ENCODE peak calls at places on chromosomes 7 and 10, in five cellular contexts. One of them, this sample, is unnamed.

GRCh38 chr10:106705576-106706526 is 458.7 kb downstream of the SORCS1 start:
- DNase-seq in fibroblast of lung: peak; percentile 19
- DNase-seq in fibroblast of mammary gland: peak; percentile 63
- DNase-seq in GM12864: peak; percentile 27
- DNase-seq in lung: peak; percentile 53
- DNase-seq in this sample: peak; percentile 68

GRCh38 chr7:38554586-38554985 is 76.6 kb downstream of the AMPH start:
- DNase-seq in lung: no peak
- DNase-seq in fibroblast of mammary gland: no peak
- DNase-seq in fibroblast of lung: no peak
- DNase-seq in GM12864: no peak
- DNase-seq in this sample: no peak

GRCh38 chr10:70560511-70560931 is 42.0 kb downstream of the PRF1 start:
- DNase-seq in fibroblast of lung: no peak
- DNase-seq in lung: no peak
- DNase-seq in fibroblast of mammary gland: no peak
- DNase-seq in GM12864: no peak
- DNase-seq in this sample: no peak

GRCh38 chr10:8075282-8076260 is 21.1 kb downstream of the GATA3 start:
- DNase-seq in fibroblast of lung: no peak
- DNase-seq in fibroblast of mammary gland: no peak
- DNase-seq in lung: no peak
- DNase-seq in GM12864: no peak
- DNase-seq in this sample: no peak

GRCh38 chr10:130621231-130621775 is 485.1 kb downstream of the GLRX3 start:
- DNase-seq in fibroblast of mammary gland: no peak
- DNase-seq in lung: no peak
- DNase-seq in fibroblast of lung: no peak
- DNase-seq in GM12864: no peak
- DNase-seq in this sample: no peak

GRCh38 chr7:101386558-101387199 is 24.0 kb downstream of the COL26A1 start:
- DNase-seq in GM12864: no peak
- DNase-seq in lung: no peak
- DNase-seq in fibroblast of mammary gland: peak; percentile 57
- DNase-seq in fibroblast of lung: peak; percentile 21
- DNase-seq in this sample: no peak

GRCh38 chr7:1817061-1817712 is 147.1 kb downstream of the ELFN1 start:
- DNase-seq in fibroblast of lung: no peak
- DNase-seq in lung: no peak
- DNase-seq in GM12864: no peak
- DNase-seq in fibroblast of mammary gland: no peak
- DNase-seq in this sample: no peak

GRCh38 chr10:58436071-58436470 is 50.9 kb downstream of the TFAM start:
- DNase-seq in lung: no peak
- DNase-seq in GM12864: no peak
- DNase-seq in fibroblast of mammary gland: peak; percentile 24
- DNase-seq in fibroblast of lung: peak; percentile 55
- DNase-seq in this sample: no peak

GRCh38 chr10:60353519-60354258 is 36.0 kb downstream of the ANK3 start:
- DNase-seq in fibroblast of lung: peak; percentile 4
- DNase-seq in lung: no peak
- DNase-seq in GM12864: no peak
- DNase-seq in fibroblast of mammary gland: peak; percentile 91
- DNase-seq in this sample: no peak

GRCh38 chr7:105849122-105849855 is 27.1 kb downstream of the ATXN7L1 start:
- DNase-seq in lung: no peak
- DNase-seq in GM12864: no peak
- DNase-seq in fibroblast of lung: no peak
- DNase-seq in fibroblast of mammary gland: peak; percentile 15
- DNase-seq in this sample: peak; percentile 93

GRCh38 chr10:31299119-31299518 is 19.9 kb upstream of the ZEB1 start:
- DNase-seq in fibroblast of lung: peak; percentile 15
- DNase-seq in GM12864: no peak
- DNase-seq in fibroblast of mammary gland: peak; percentile 11
- DNase-seq in lung: no peak
- DNase-seq in this sample: no peak

GRCh38 chr10:3619276-3619675 is 165.7 kb downstream of the KLF6 start:
- DNase-seq in fibroblast of mammary gland: no peak
- DNase-seq in GM12864: no peak
- DNase-seq in lung: no peak
- DNase-seq in fibroblast of lung: no peak
- DNase-seq in this sample: no peak

GRCh38 chr7:27933691-27934565 is 194.0 kb downstream of the TAX1BP1 start:
- DNase-seq in fibroblast of mammary gland: peak; percentile 82
- DNase-seq in GM12864: no peak
- DNase-seq in lung: no peak
- DNase-seq in fibroblast of lung: peak; percentile 54
- DNase-seq in this sample: no peak

GRCh38 chr7:116524609-116525297 is at the start of gene CAV1:
- DNase-seq in lung: peak; percentile 80
- DNase-seq in fibroblast of lung: peak; percentile 93
- DNase-seq in GM12864: no peak
- DNase-seq in fibroblast of mammary gland: peak; percentile 96
- DNase-seq in this sample: peak; percentile 59

GRCh38 chr10:1171182-1171581 is 115.0 kb downstream of the WDR37 start:
- DNase-seq in GM12864: no peak
- DNase-seq in fibroblast of lung: no peak
- DNase-seq in lung: no peak
- DNase-seq in fibroblast of mammary gland: no peak
- DNase-seq in this sample: no peak

GRCh38 chr10:70441161-70441876 is at the start of gene NODAL:
- DNase-seq in fibroblast of lung: no peak
- DNase-seq in GM12864: no peak
- DNase-seq in fibroblast of mammary gland: no peak
- DNase-seq in lung: no peak
- DNase-seq in this sample: no peak

GRCh38 chr7:134302120-134302519 is 14.6 kb downstream of the SLC35B4 start:
- DNase-seq in fibroblast of mammary gland: peak; percentile 15
- DNase-seq in GM12864: no peak
- DNase-seq in lung: no peak
- DNase-seq in fibroblast of lung: peak; percentile 30
- DNase-seq in this sample: no peak

GRCh38 chr7:90717286-90718060 is 121.4 kb downstream of the CDK14 start:
- DNase-seq in GM12864: no peak
- DNase-seq in lung: no peak
- DNase-seq in fibroblast of lung: peak; percentile 69
- DNase-seq in fibroblast of mammary gland: peak; percentile 62
- DNase-seq in this sample: no peak

GRCh38 chr7:35551682-35552081 is 143.3 kb downstream of the HERPUD2 start:
- DNase-seq in fibroblast of mammary gland: no peak
- DNase-seq in fibroblast of lung: no peak
- DNase-seq in GM12864: no peak
- DNase-seq in lung: no peak
- DNase-seq in this sample: no peak
- H3K4me3 ChIP-seq in fibroblast of mammary gland: no peak overlapping the region
- H3K4me3 ChIP-seq in fibroblast of lung: no peak overlapping the region
- H3K4me3 ChIP-seq in GM12864: no peak overlapping the region
- H3K4me3 ChIP-seq in lung: no peak overlapping the region
- H3K4me3 ChIP-seq in this sample: no peak overlapping the region

GRCh38 chr7:157693071-157693520 is 356.3 kb downstream of the DNAJB6 start:
- DNase-seq in GM12864: no peak
- DNase-seq in lung: no peak
- DNase-seq in fibroblast of mammary gland: no peak
- DNase-seq in fibroblast of lung: no peak
- DNase-seq in this sample: no peak
- H3K4me3 ChIP-seq in GM12864: no peak overlapping the region
- H3K4me3 ChIP-seq in lung: no peak overlapping the region
- H3K4me3 ChIP-seq in fibroblast of mammary gland: no peak overlapping the region
- H3K4me3 ChIP-seq in fibroblast of lung: no peak overlapping the region
- H3K4me3 ChIP-seq in this sample: peak overlapping the region; percentile 34

GRCh38 chr7:71865169-71865568 is 547.0 kb downstream of the CALN1 start:
- DNase-seq in lung: no peak
- DNase-seq in fibroblast of mammary gland: no peak
- DNase-seq in fibroblast of lung: no peak
- DNase-seq in GM12864: no peak
- DNase-seq in this sample: no peak

GRCh38 chr7:71871446-71871845 is 540.7 kb downstream of the CALN1 start:
- DNase-seq in fibroblast of lung: no peak
- DNase-seq in fibroblast of mammary gland: no peak
- DNase-seq in GM12864: no peak
- DNase-seq in lung: no peak
- DNase-seq in this sample: no peak

GRCh38 chr7:71868797-71869196 is 543.3 kb downstream of the CALN1 start:
- DNase-seq in GM12864: no peak
- DNase-seq in lung: no peak
- DNase-seq in fibroblast of mammary gland: peak; percentile 76
- DNase-seq in fibroblast of lung: peak; percentile 88
- DNase-seq in this sample: no peak

GRCh38 chr7:71864130-71864529 is 548.0 kb downstream of the CALN1 start:
- DNase-seq in fibroblast of mammary gland: no peak
- DNase-seq in GM12864: no peak
- DNase-seq in lung: no peak
- DNase-seq in fibroblast of lung: no peak
- DNase-seq in this sample: no peak

GRCh38 chr7:71867626-71868025 is 544.5 kb downstream of the CALN1 start:
- DNase-seq in GM12864: no peak
- DNase-seq in lung: no peak
- DNase-seq in fibroblast of lung: no peak
- DNase-seq in fibroblast of mammary gland: no peak
- DNase-seq in this sample: no peak
- H3K4me3 ChIP-seq in GM12864: no peak overlapping the region
- H3K4me3 ChIP-seq in lung: no peak overlapping the region
- H3K4me3 ChIP-seq in fibroblast of lung: no peak overlapping the region
- H3K4me3 ChIP-seq in fibroblast of mammary gland: no peak overlapping the region
- H3K4me3 ChIP-seq in this sample: no peak overlapping the region

GRCh38 chr7:131511774-131512535 is 44.5 kb downstream of the PODXL start:
- DNase-seq in lung: no peak
- DNase-seq in fibroblast of mammary gland: no peak
- DNase-seq in GM12864: no peak
- DNase-seq in fibroblast of lung: no peak
- DNase-seq in this sample: no peak

GRCh38 chr7:131511071-131511470 is 45.4 kb downstream of the PODXL start:
- DNase-seq in lung: no peak
- DNase-seq in fibroblast of lung: no peak
- DNase-seq in fibroblast of mammary gland: no peak
- DNase-seq in GM12864: no peak
- DNase-seq in this sample: no peak

GRCh38 chr7:131517218-131517923 is 39.1 kb downstream of the PODXL start:
- DNase-seq in GM12864: no peak
- DNase-seq in lung: no peak
- DNase-seq in fibroblast of lung: no peak
- DNase-seq in fibroblast of mammary gland: no peak
- DNase-seq in this sample: no peak

GRCh38 chr7:131509781-131510180 is 46.6 kb downstream of the PODXL start:
- DNase-seq in GM12864: no peak
- DNase-seq in fibroblast of lung: no peak
- DNase-seq in lung: no peak
- DNase-seq in fibroblast of mammary gland: no peak
- DNase-seq in this sample: no peak

DNA sequence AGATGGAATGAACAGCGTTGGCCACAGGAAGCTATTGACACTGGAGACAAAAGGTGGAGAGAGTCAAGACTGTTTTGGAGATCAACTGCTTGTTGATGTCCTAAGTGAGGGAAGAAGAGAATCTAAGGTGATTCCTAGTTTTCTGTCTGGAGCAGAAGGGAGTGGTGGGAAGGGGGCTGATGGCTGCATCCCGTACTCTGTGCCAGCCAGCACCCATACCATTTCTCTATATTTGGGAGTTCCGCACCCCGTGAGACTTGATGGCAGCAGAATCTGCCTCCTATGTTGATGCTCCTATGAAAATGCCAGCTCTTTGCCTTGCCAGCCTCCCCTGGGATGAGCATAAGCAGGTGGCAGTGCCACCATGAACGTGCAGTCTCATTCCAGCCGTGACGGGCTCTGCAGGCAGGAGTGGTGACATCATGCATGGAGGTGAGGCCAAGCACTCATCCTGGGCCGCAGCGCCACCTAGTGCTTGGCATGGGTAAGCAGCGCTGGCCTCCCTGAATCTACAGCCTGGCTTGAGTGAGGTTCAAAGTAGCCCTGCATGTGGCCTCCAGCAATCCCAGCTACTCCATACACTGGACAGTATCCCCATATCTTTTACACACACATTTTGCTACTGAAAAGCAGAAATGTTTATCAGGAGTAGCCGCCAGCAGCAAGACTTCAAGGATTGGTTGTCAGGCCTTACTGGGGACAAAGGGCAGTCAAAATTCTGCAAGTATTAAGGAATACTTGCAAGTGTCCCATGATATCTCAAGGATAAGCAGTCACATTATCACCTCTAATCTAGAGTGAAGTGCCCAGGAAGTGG is 43.0 kb downstream of the PODXL start:
- DNase-seq in lung: peak; percentile 85
- DNase-seq in fibroblast of lung: peak; percentile 73
- DNase-seq in GM12864: peak; percentile 33
- DNase-seq in fibroblast of mammary gland: peak; percentile 76
- DNase-seq in this sample: peak; percentile 81
- H3K4me3 ChIP-seq in lung: no peak overlapping the region
- H3K4me3 ChIP-seq in fibroblast of lung: no peak overlapping the region
- H3K4me3 ChIP-seq in GM12864: no peak overlapping the region
- H3K4me3 ChIP-seq in fibroblast of mammary gland: no peak overlapping the region
- H3K4me3 ChIP-seq in this sample: no peak overlapping the region

DNA sequence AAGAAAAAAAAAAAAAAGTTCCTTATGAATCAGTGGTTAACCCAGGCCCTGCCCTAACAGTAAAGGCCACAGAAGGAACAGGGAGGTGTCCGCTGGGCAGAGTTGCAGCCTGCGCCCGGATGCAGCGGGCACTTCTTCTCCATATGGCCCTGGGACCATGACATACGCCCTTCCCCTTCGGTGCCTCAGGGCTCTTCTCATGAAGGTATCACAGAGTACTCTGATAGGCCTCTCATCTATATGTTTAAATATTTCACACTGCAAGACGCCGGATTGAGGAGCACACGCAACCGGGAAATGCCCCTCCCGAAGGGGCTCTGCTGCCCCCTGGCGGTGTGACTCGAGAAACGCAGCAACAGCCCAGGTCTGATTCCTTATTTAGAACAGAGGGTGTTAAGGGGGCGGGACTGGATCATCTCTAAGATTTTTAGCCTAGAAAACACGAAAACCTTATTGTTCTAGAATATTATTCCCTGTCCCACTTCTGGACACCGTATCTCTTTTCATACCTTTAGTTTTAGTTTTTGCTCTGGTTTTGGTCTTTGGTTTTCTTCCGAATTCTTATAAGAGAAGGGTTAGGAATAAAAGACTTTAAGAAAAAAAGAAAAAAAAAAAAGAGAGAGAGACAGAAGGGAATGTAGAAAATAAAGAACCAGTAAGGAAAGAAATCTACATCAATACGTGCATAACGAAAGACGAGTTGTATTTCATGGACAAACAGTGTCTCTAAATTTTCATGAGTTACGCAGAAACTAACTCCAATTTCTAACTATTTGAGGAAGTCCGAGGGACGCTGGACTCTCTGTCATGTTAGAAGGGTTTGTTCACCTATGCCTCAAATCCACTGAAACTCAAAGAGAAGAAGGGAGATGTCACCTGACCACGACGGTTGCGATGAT is 12.0 kb downstream of the DAGLB start:
- DNase-seq in fibroblast of lung: peak; percentile 61
- DNase-seq in lung: peak; percentile 82
- DNase-seq in GM12864: peak; percentile 49
- DNase-seq in fibroblast of mammary gland: peak; percentile 82
- DNase-seq in this sample: peak; percentile 70
- H3K4me3 ChIP-seq in fibroblast of lung: no peak overlapping the region
- H3K4me3 ChIP-seq in lung: no peak overlapping the region
- H3K4me3 ChIP-seq in GM12864: no peak overlapping the region
- H3K4me3 ChIP-seq in fibroblast of mammary gland: no peak overlapping the region
- H3K4me3 ChIP-seq in this sample: no peak overlapping the region

GRCh38 chr10:29407280-29407858 is 118.5 kb downstream of the LYZL1 start:
- DNase-seq in fibroblast of mammary gland: peak; percentile 22
- DNase-seq in fibroblast of lung: peak; percentile 9
- DNase-seq in GM12864: no peak
- DNase-seq in lung: no peak
- DNase-seq in this sample: no peak
- H3K4me3 ChIP-seq in fibroblast of mammary gland: no peak overlapping the region
- H3K4me3 ChIP-seq in fibroblast of lung: no peak overlapping the region
- H3K4me3 ChIP-seq in GM12864: no peak overlapping the region
- H3K4me3 ChIP-seq in lung: no peak overlapping the region
- H3K4me3 ChIP-seq in this sample: no peak overlapping the region

This sample was measured in NT2/D1.